ENCODE peak calls at places on chromosomes 12 and 14, in seven cellular contexts. D is CD8-positive, alpha-beta T cell; B is upper lobe of right lung; J is fibroblast of lung; T is CD8-positive, alpha-beta memory T cell; F is hepatocyte; K is mucosa of descending colon. A is an unnamed sample. For H3K9me3, the result is how much of the 10 kb centered on the place peaks cover.

GRCh38 chr12:39571351-39571750 is 48.3 kb downstream of the ABCD2 start:
- DNase-seq in D (no peak), B (no peak), J (no peak), T (no peak), F (no peak), K (no peak), A (no peak)

GRCh38 chr14:94098359-94098758 is 12.2 kb upstream of the IFI27 start:
- DNase-seq in D (no peak), B (no peak), J (peak), T (no peak), F (no peak), K (no peak), A (no peak)

GRCh38 chr14:46651526-46652144 is at the start of gene RPL10L:
- DNase-seq in D (no peak), B (no peak), J (no peak), T (no peak), F (no peak), K (no peak), A (no peak)

GRCh38 chr12:56189918-56190694 is 823 bp upstream of the SMARCC2 start:
- DNase-seq in D (peak), B (peak), J (peak), T (peak), F (peak), K (peak), A (peak)

GRCh38 chr14:90883782-90884181 is 67.6 kb upstream of the TTC7B start:
- DNase-seq in D (no peak), B (no peak), J (peak), T (no peak), F (no peak), K (no peak), A (no peak)

GRCh38 chr12:64946132-64946829 is 121.8 kb downstream of the TBC1D30 start:
- DNase-seq in D (no peak), B (no peak), J (peak), T (no peak), F (peak), K (peak), A (no peak)

GRCh38 chr14:20400965-20401593 is 12.2 kb downstream of the TEP1 start:
- DNase-seq in D (no peak), B (no peak), J (no peak), T (no peak), F (peak), K (no peak), A (no peak)

GRCh38 chr14:103259801-103260628 is 74.0 kb upstream of the EIF5 start:
- DNase-seq in D (no peak), B (no peak), J (no peak), T (no peak), F (no peak), K (peak), A (no peak)

GRCh38 chr12:99619389-99620158 is 28.0 kb upstream of the GARIN6 start:
- DNase-seq in D (no peak), B (no peak), J (peak), T (no peak), F (peak), K (peak), A (no peak)

GRCh38 chr14:88476375-88476774 is 78.4 kb downstream of the PTPN21 start:
- DNase-seq in D (no peak), B (no peak), J (no peak), T (no peak), F (no peak), K (no peak), A (no peak)

GRCh38 chr12:106586535-106586802 is 3.7 kb downstream of the RFX4 start:
- DNase-seq in D (no peak), B (no peak), J (no peak), T (no peak), F (no peak), K (no peak), A (no peak)

GRCh38 chr12:6792522-6793201 is 3.3 kb downstream of the CD4 start:
- DNase-seq in D (no peak), B (no peak), J (no peak), T (peak), F (no peak), K (no peak), A (no peak)

GRCh38 chr12:77968571-77968970 is 137.9 kb downstream of the NAV3 start:
- DNase-seq in D (no peak), B (no peak), J (no peak), T (no peak), F (no peak), K (no peak), A (no peak)

GRCh38 chr14:24364841-24365240 is 3.1 kb upstream of the NFATC4 start:
- DNase-seq in D (no peak), B (no peak), J (no peak), T (no peak), F (no peak), K (no peak), A (no peak)
- H3K9me3 ChIP-seq in D (under half), B (under half), J (under half), T (under half), F (under half), K (under half), A (under half)

GRCh38 chr12:57655541-57656240 is 22.7 kb upstream of the B4GALNT1 start:
- DNase-seq in D (no peak), B (no peak), J (no peak), T (no peak), F (no peak), K (no peak), A (no peak)

GRCh38 chr12:57657744-57658143 is 24.7 kb upstream of the B4GALNT1 start:
- DNase-seq in D (no peak), B (no peak), J (peak), T (no peak), F (peak), K (no peak), A (no peak)

GRCh38 chr12:57658890-57659289 is 25.9 kb upstream of the B4GALNT1 start:
- DNase-seq in D (no peak), B (no peak), J (no peak), T (no peak), F (no peak), K (no peak), A (no peak)

GRCh38 chr12:57666897-57667296 is 27.0 kb upstream of the OS9 start:
- DNase-seq in D (no peak), B (no peak), J (no peak), T (no peak), F (no peak), K (no peak), A (no peak)

GRCh38 chr12:57661376-57661775 is 28.4 kb upstream of the B4GALNT1 start:
- DNase-seq in D (no peak), B (no peak), J (no peak), T (no peak), F (no peak), K (no peak), A (no peak)
- H3K9me3 ChIP-seq in D (under half), B (under half), J (under half), T (under half), F (under half), K (under half), A (under half)

GRCh38 chr14:43297794-43298193 is 1209.3 kb downstream of the FSCB start:
- DNase-seq in D (no peak), B (no peak), J (no peak), T (no peak), F (no peak), K (no peak), A (no peak)
- H3K9me3 ChIP-seq in D (under half), B (under half), J (under half), T (under half), F (under half), K (under half), A (under half)

GRCh38 chr12:1885605-1886245 is 32.7 kb downstream of the CACNA2D4 start:
- DNase-seq in D (no peak), B (no peak), J (no peak), T (no peak), F (no peak), K (peak), A (no peak)

GRCh38 chr12:1890810-1891209 is 27.6 kb downstream of the CACNA2D4 start:
- DNase-seq in D (no peak), B (no peak), J (no peak), T (no peak), F (no peak), K (no peak), A (no peak)

GRCh38 chr12:1888923-1889322 is 29.5 kb downstream of the CACNA2D4 start:
- DNase-seq in D (no peak), B (no peak), J (no peak), T (no peak), F (no peak), K (no peak), A (no peak)

GRCh38 chr12:1886396-1887008 is 31.9 kb downstream of the CACNA2D4 start:
- DNase-seq in D (no peak), B (peak), J (no peak), T (no peak), F (no peak), K (no peak), A (no peak)

DNA sequence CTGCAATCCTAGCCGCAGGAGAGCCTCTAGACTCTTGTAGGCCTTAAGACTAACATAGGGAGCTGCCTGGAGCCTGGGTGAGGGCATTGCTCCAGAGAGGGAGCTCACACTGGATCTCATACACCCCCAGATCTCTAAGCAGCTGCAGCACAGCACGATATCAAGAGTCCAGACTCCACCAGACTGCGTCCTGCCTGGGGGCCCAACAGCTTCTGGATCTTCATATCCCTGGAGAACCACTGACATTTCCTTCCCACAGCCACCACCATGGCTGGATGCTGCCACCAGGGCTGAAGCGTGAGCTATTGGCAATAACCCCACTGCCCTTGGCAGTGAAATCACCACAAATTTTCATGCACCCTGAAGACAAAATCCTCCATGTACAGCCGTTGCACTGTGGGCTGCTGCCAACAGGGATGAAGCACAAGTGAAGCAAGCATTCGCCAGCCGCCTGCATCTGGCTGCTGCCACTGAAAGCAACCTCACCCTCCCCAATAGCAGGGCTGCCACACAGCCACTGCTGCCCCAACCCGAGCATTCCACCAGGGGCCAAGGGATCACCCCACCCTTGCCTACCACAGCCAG is 28.2 kb downstream of the CACNA2D4 start:
- DNase-seq in D (no peak), B (no peak), J (no peak), T (no peak), F (no peak), K (no peak), A (no peak)
- H3K9me3 ChIP-seq in D (under half), B (under half), J (under half), T (under half), F (under half), K (under half), A (under half)

GRCh38 chr14:85959063-85959462 is 429.1 kb downstream of the FLRT2 start:
- DNase-seq in D (no peak), B (no peak), J (no peak), T (no peak), F (no peak), K (no peak), A (no peak)
- H3K9me3 ChIP-seq in D (under half), B (under half), J (under half), T (under half), F (under half), K (under half), A (under half)

GRCh38 chr12:132356686-132357622 is 27.6 kb upstream of the GALNT9 start:
- DNase-seq in D (no peak), B (peak), J (peak), T (no peak), F (peak), K (peak), A (no peak)

GRCh38 chr12:132353811-132354210 is 24.4 kb upstream of the GALNT9 start:
- DNase-seq in D (no peak), B (no peak), J (no peak), T (no peak), F (no peak), K (no peak), A (no peak)

GRCh38 chr12:132354211-132354981 is 25.0 kb upstream of the GALNT9 start:
- DNase-seq in D (no peak), B (peak), J (no peak), T (no peak), F (no peak), K (no peak), A (no peak)

GRCh38 chr12:132355742-132356681 is 26.6 kb upstream of the GALNT9 start:
- DNase-seq in D (no peak), B (peak), J (no peak), T (no peak), F (no peak), K (no peak), A (no peak)

DNA sequence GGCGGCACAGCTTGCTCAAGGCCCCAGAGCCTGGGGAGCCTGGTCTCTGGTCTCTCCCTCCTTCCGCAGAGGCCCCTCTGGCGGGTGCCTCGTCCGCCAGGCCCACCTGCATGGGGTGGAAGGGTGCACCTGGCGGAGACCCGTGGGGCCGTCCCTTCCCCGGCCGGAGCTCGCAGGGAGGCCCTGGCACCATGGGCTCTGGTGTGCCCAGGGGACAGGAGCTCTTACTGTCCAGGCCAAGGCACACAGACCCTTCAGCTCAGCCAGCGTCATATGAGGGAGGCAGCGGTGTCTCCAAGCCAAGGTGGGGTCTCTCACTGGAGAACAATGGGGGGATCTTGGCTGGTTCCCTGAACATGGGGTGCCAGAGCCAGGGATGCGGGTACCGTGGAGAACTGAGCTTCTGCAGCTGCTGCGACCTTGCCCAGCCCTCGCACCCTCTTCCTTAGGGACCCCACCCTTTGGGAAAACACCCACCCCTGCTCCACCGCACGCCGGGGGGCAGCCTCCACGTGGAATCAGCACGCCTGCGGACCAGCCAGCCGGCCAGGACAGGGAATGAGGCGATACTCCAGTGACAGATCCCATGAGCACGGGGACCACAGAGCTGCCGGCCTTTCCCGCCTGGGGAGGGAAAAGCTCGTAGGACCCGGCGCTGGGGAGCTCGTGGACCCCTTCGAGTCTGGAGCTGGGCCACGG is 25.7 kb upstream of the GALNT9 start:
- DNase-seq in D (no peak), B (peak), J (no peak), T (no peak), F (no peak), K (no peak), A (no peak)
- H3K9me3 ChIP-seq in D (under half), B (under half), J (under half), T (under half), F (under half), K (under half), A (under half)

GRCh38 chr14:105943973-105944602 is 417.7 kb downstream of the TMEM121 start:
- DNase-seq in D (no peak), B (no peak), J (no peak), T (no peak), F (no peak), K (no peak), A (no peak)
- H3K9me3 ChIP-seq in D (under half), B (under half), J (under half), T (under half), F (under half), K (under half), A (under half)